ENCODE peak calls at places on chromosome 21, in six cellular contexts. One of them, this sample, is unnamed. For H3K36me3, the result is how much of the 10 kb centered on the place peaks cover.

GRCh38 chr21:45544449-45545235 is 2.4 kb upstream of the SLC19A1 start:
- DNase-seq in heart left ventricle: peak
- DNase-seq in H7: peak
- DNase-seq in uterus: peak
- DNase-seq in mucosa of descending colon: no peak
- DNase-seq in right atrium auricular region: peak
- DNase-seq in this sample: no peak

GRCh38 chr21:45281411-45282282 is 6.0 kb downstream of the POFUT2 start:
- DNase-seq in heart left ventricle: no peak
- DNase-seq in H7: no peak
- DNase-seq in uterus: no peak
- DNase-seq in mucosa of descending colon: no peak
- DNase-seq in right atrium auricular region: no peak
- DNase-seq in this sample: no peak

GRCh38 chr21:45255381-45256020 is 32.2 kb downstream of the POFUT2 start:
- DNase-seq in heart left ventricle: no peak
- DNase-seq in H7: peak
- DNase-seq in uterus: no peak
- DNase-seq in mucosa of descending colon: peak
- DNase-seq in right atrium auricular region: no peak
- DNase-seq in this sample: peak

GRCh38 chr21:46216132-46216747 is 12.3 kb downstream of the LSS start:
- DNase-seq in heart left ventricle: no peak
- DNase-seq in H7: no peak
- DNase-seq in uterus: peak
- DNase-seq in mucosa of descending colon: no peak
- DNase-seq in right atrium auricular region: no peak
- DNase-seq in this sample: no peak

GRCh38 chr21:38506606-38507331 is 8.5 kb upstream of the ERG start:
- DNase-seq in heart left ventricle: no peak
- DNase-seq in H7: no peak
- DNase-seq in uterus: no peak
- DNase-seq in mucosa of descending colon: peak
- DNase-seq in right atrium auricular region: no peak
- DNase-seq in this sample: no peak

GRCh38 chr21:44800103-44800502 is 1.5 kb downstream of the UBE2G2 start:
- DNase-seq in heart left ventricle: no peak
- DNase-seq in H7: peak
- DNase-seq in uterus: no peak
- DNase-seq in mucosa of descending colon: peak
- DNase-seq in right atrium auricular region: no peak
- DNase-seq in this sample: no peak

GRCh38 chr21:38631171-38631570 is 132.9 kb upstream of the ERG start:
- DNase-seq in heart left ventricle: no peak
- DNase-seq in H7: no peak
- DNase-seq in uterus: no peak
- DNase-seq in mucosa of descending colon: no peak
- DNase-seq in right atrium auricular region: no peak
- DNase-seq in this sample: no peak

GRCh38 chr21:45430521-45431501 is 25.8 kb downstream of the COL18A1 start:
- DNase-seq in heart left ventricle: no peak
- DNase-seq in H7: peak
- DNase-seq in uterus: no peak
- DNase-seq in mucosa of descending colon: no peak
- DNase-seq in right atrium auricular region: no peak
- DNase-seq in this sample: no peak

GRCh38 chr21:15264084-15264483 is 199.3 kb upstream of the NRIP1 start:
- DNase-seq in heart left ventricle: no peak
- DNase-seq in H7: no peak
- DNase-seq in uterus: no peak
- DNase-seq in mucosa of descending colon: peak
- DNase-seq in right atrium auricular region: no peak
- DNase-seq in this sample: no peak

GRCh38 chr21:45060675-45061311 is 13.6 kb upstream of the ADARB1 start:
- DNase-seq in heart left ventricle: no peak
- DNase-seq in H7: no peak
- DNase-seq in uterus: no peak
- DNase-seq in mucosa of descending colon: no peak
- DNase-seq in right atrium auricular region: no peak
- DNase-seq in this sample: no peak

GRCh38 chr21:14712121-14712520 is 166.0 kb upstream of the SAMSN1 start:
- DNase-seq in heart left ventricle: no peak
- DNase-seq in H7: no peak
- DNase-seq in uterus: no peak
- DNase-seq in mucosa of descending colon: no peak
- DNase-seq in right atrium auricular region: no peak
- DNase-seq in this sample: no peak

GRCh38 chr21:44818636-44819011 is 762 bp upstream of the SUMO3 start:
- DNase-seq in heart left ventricle: peak
- DNase-seq in H7: no peak
- DNase-seq in uterus: no peak
- DNase-seq in mucosa of descending colon: peak
- DNase-seq in right atrium auricular region: no peak
- DNase-seq in this sample: no peak

GRCh38 chr21:39003982-39004775 is 179.1 kb downstream of the PSMG1 start:
- DNase-seq in heart left ventricle: no peak
- DNase-seq in H7: peak
- DNase-seq in uterus: no peak
- DNase-seq in mucosa of descending colon: peak
- DNase-seq in right atrium auricular region: peak
- DNase-seq in this sample: no peak

GRCh38 chr21:23016617-23017016 is 2018.4 kb downstream of the NCAM2 start:
- DNase-seq in heart left ventricle: no peak
- DNase-seq in H7: peak
- DNase-seq in uterus: no peak
- DNase-seq in mucosa of descending colon: no peak
- DNase-seq in right atrium auricular region: no peak
- DNase-seq in this sample: no peak

GRCh38 chr21:33286600-33287456 is 20.7 kb downstream of the IL10RB start:
- DNase-seq in heart left ventricle: no peak
- DNase-seq in H7: no peak
- DNase-seq in uterus: peak
- DNase-seq in mucosa of descending colon: peak
- DNase-seq in right atrium auricular region: peak
- DNase-seq in this sample: no peak

GRCh38 chr21:46325073-46325912 is 1.3 kb downstream of the PCNT start:
- DNase-seq in heart left ventricle: peak
- DNase-seq in H7: peak
- DNase-seq in uterus: peak
- DNase-seq in mucosa of descending colon: peak
- DNase-seq in right atrium auricular region: no peak
- DNase-seq in this sample: no peak

GRCh38 chr21:37532868-37533780 is 166.6 kb downstream of the DYRK1A start:
- DNase-seq in heart left ventricle: no peak
- DNase-seq in H7: no peak
- DNase-seq in uterus: no peak
- DNase-seq in mucosa of descending colon: no peak
- DNase-seq in right atrium auricular region: no peak
- DNase-seq in this sample: no peak

GRCh38 chr21:46114963-46115362 is 17.1 kb downstream of the COL6A2 start:
- DNase-seq in heart left ventricle: no peak
- DNase-seq in H7: peak
- DNase-seq in uterus: no peak
- DNase-seq in mucosa of descending colon: no peak
- DNase-seq in right atrium auricular region: no peak
- DNase-seq in this sample: no peak

GRCh38 chr21:45393833-45394638 is 10.9 kb upstream of the COL18A1 start:
- DNase-seq in heart left ventricle: peak
- DNase-seq in H7: no peak
- DNase-seq in uterus: no peak
- DNase-seq in mucosa of descending colon: no peak
- DNase-seq in right atrium auricular region: no peak
- DNase-seq in this sample: no peak

GRCh38 chr21:16773206-16773605 is 739.6 kb upstream of the CXADR start:
- DNase-seq in heart left ventricle: no peak
- DNase-seq in H7: no peak
- DNase-seq in uterus: no peak
- DNase-seq in mucosa of descending colon: no peak
- DNase-seq in right atrium auricular region: no peak
- DNase-seq in this sample: no peak

GRCh38 chr21:45302082-45303061 is 14.7 kb upstream of the POFUT2 start:
- DNase-seq in heart left ventricle: peak
- DNase-seq in H7: peak
- DNase-seq in uterus: peak
- DNase-seq in mucosa of descending colon: peak
- DNase-seq in right atrium auricular region: peak
- DNase-seq in this sample: peak

GRCh38 chr21:20739421-20739820 is 258.8 kb upstream of the NCAM2 start:
- DNase-seq in heart left ventricle: no peak
- DNase-seq in H7: peak
- DNase-seq in uterus: no peak
- DNase-seq in mucosa of descending colon: no peak
- DNase-seq in right atrium auricular region: no peak
- DNase-seq in this sample: no peak

GRCh38 chr21:20741445-20741844 is 256.8 kb upstream of the NCAM2 start:
- DNase-seq in heart left ventricle: no peak
- DNase-seq in H7: no peak
- DNase-seq in uterus: no peak
- DNase-seq in mucosa of descending colon: no peak
- DNase-seq in right atrium auricular region: no peak
- DNase-seq in this sample: no peak

DNA sequence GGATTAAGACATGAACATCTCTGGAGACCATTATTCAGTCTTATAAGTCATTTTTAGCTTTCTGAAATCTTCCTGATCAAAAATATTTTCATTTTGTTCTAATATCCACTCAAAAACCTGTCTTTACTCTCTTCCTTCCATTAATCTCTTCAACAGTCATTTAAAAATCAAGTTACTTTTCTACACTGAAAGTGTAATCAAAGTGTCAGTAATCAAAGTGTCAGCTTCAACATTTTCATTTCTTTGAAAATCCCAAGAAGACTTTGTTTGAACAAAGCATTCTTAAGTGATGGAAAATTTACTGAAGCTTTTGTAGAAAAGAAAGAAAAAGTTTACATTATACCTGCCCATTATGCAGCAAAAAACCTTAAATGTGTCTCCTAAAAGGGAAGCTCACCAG is 261.0 kb upstream of the NCAM2 start:
- DNase-seq in heart left ventricle: no peak
- DNase-seq in H7: no peak
- DNase-seq in uterus: no peak
- DNase-seq in mucosa of descending colon: no peak
- DNase-seq in right atrium auricular region: no peak
- DNase-seq in this sample: no peak
- H3K4me3 ChIP-seq in heart left ventricle: no peak
- H3K4me3 ChIP-seq in H7: no peak
- H3K4me3 ChIP-seq in uterus: no peak
- H3K4me3 ChIP-seq in mucosa of descending colon: no peak
- H3K4me3 ChIP-seq in right atrium auricular region: no peak
- H3K4me3 ChIP-seq in this sample: no peak

GRCh38 chr21:36408568-36408967 is 23.4 kb downstream of the CHAF1B start:
- DNase-seq in heart left ventricle: no peak
- DNase-seq in H7: no peak
- DNase-seq in uterus: no peak
- DNase-seq in mucosa of descending colon: no peak
- DNase-seq in right atrium auricular region: no peak
- DNase-seq in this sample: no peak
- H3K36me3 ChIP-seq in heart left ventricle: under half
- H3K36me3 ChIP-seq in H7: under half
- H3K36me3 ChIP-seq in uterus: under half
- H3K36me3 ChIP-seq in mucosa of descending colon: under half
- H3K36me3 ChIP-seq in right atrium auricular region: under half
- H3K36me3 ChIP-seq in this sample: under half

GRCh38 chr21:34791776-34792503 is 123.1 kb downstream of the CLIC6 start:
- DNase-seq in heart left ventricle: no peak
- DNase-seq in H7: peak
- DNase-seq in uterus: no peak
- DNase-seq in mucosa of descending colon: no peak
- DNase-seq in right atrium auricular region: no peak
- DNase-seq in this sample: no peak

GRCh38 chr21:34794686-34795085 is 125.9 kb downstream of the CLIC6 start:
- DNase-seq in heart left ventricle: no peak
- DNase-seq in H7: no peak
- DNase-seq in uterus: no peak
- DNase-seq in mucosa of descending colon: no peak
- DNase-seq in right atrium auricular region: no peak
- DNase-seq in this sample: no peak

GRCh38 chr21:34792504-34793089 is 123.8 kb downstream of the CLIC6 start:
- DNase-seq in heart left ventricle: no peak
- DNase-seq in H7: no peak
- DNase-seq in uterus: no peak
- DNase-seq in mucosa of descending colon: no peak
- DNase-seq in right atrium auricular region: no peak
- DNase-seq in this sample: no peak

GRCh38 chr21:34795152-34796141 is 126.7 kb downstream of the CLIC6 start:
- DNase-seq in heart left ventricle: no peak
- DNase-seq in H7: no peak
- DNase-seq in uterus: no peak
- DNase-seq in mucosa of descending colon: peak
- DNase-seq in right atrium auricular region: no peak
- DNase-seq in this sample: no peak

DNA sequence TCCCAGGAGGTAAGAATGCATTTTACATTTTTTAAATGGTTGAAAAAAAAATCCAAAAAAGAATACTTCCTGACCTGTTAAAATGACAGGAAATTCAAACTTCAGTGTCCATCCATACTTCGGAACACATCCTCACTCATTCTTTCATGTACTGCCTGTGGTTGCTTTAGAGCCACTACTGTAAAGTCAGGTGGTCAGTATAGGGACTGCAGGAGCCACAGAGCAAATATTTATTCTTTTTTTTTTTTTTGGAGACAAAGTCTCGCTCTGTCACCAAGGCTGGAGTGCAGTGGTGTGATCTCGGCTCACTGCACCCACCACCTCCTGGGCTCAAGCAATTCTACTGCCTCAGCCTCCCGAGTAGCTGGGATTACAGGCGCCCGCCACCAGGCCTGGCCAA is 124.7 kb downstream of the CLIC6 start:
- DNase-seq in heart left ventricle: no peak
- DNase-seq in H7: no peak
- DNase-seq in uterus: no peak
- DNase-seq in mucosa of descending colon: no peak
- DNase-seq in right atrium auricular region: no peak
- DNase-seq in this sample: no peak
- H3K4me3 ChIP-seq in heart left ventricle: no peak
- H3K4me3 ChIP-seq in H7: no peak
- H3K4me3 ChIP-seq in uterus: no peak
- H3K4me3 ChIP-seq in mucosa of descending colon: no peak
- H3K4me3 ChIP-seq in right atrium auricular region: no peak
- H3K4me3 ChIP-seq in this sample: no peak

DNA sequence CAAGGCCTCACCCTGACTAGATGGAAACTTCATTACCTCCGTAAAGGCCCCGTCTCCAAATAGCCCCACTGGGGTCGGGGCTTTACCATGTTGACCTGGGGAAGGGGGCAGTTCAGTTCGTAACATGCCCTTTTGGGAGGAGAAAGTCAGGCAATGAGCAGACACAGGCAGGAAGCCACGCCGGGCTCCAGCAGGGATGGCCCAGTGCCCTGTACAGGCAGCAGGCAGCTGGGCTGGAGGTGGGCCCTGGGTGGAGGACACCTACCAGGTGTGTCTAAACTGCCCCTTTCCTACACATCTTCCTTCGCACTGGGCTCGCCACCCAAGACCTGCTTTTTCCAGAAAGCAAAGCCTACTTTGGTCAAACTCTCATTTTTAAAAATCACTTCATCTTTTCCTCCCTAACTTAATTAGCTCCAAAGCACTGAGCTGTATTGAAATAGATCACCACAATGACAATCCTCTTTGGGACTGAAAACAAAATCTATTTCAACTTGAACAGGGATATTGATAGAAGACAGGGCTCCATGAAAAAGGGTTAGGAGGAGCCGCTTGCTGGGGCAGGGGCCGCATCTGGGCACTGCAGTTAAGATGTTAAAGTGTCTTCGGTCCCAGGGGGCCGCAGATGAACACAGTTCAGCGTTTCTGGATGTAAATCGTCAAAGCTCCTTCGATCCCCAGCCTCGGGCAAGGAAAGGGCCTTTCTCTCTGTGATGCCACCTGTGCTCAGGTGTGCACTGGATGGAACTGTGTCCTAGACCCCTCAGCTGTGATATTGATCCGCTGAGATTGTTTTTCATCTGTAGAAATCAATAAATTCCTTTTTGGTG is 104.6 kb downstream of the PDE9A start:
- DNase-seq in heart left ventricle: peak
- DNase-seq in H7: no peak
- DNase-seq in uterus: no peak
- DNase-seq in mucosa of descending colon: no peak
- DNase-seq in right atrium auricular region: no peak
- DNase-seq in this sample: no peak
- H3K36me3 ChIP-seq in heart left ventricle: under half
- H3K36me3 ChIP-seq in H7: under half
- H3K36me3 ChIP-seq in uterus: under half
- H3K36me3 ChIP-seq in mucosa of descending colon: under half
- H3K36me3 ChIP-seq in right atrium auricular region: under half
- H3K36me3 ChIP-seq in this sample: under half

This sample was measured in CD4-positive, alpha-beta memory T cell.